ENCODE peak calls at places on chromosomes 16 and 17, in six cellular contexts. One of them, this sample, is unnamed.

GRCh38 chr16:74275031-74275636 is 21.5 kb upstream of the PSMD7 start:
- DNase-seq in NCI-H1092: no peak
- DNase-seq in activated CD4-positive, alpha-beta T cell treated with anti-CD3 and anti-CD28 coated beads for 24 hours: no peak
- DNase-seq in HuH-7: no peak
- DNase-seq in naive thymus-derived CD4-positive, alpha-beta T cell: no peak
- DNase-seq in stimulated activated CD4-positive, alpha-beta T cell treated with anti-CD3 and anti-CD28 coated beads, Interleukin-2, amount 100 ng/mL, for 24 hours: no peak
- DNase-seq in this sample: peak

GRCh38 chr16:68707341-68708152 is 29.5 kb upstream of the CDH1 start:
- DNase-seq in NCI-H1092: no peak
- DNase-seq in activated CD4-positive, alpha-beta T cell treated with anti-CD3 and anti-CD28 coated beads for 24 hours: no peak
- DNase-seq in HuH-7: peak
- DNase-seq in naive thymus-derived CD4-positive, alpha-beta T cell: no peak
- DNase-seq in stimulated activated CD4-positive, alpha-beta T cell treated with anti-CD3 and anti-CD28 coated beads, Interleukin-2, amount 100 ng/mL, for 24 hours: no peak
- DNase-seq in this sample: peak

GRCh38 chr17:60442271-60443201 is 20.2 kb downstream of the CHCT1 start:
- DNase-seq in NCI-H1092: no peak
- DNase-seq in activated CD4-positive, alpha-beta T cell treated with anti-CD3 and anti-CD28 coated beads for 24 hours: no peak
- DNase-seq in HuH-7: no peak
- DNase-seq in naive thymus-derived CD4-positive, alpha-beta T cell: no peak
- DNase-seq in stimulated activated CD4-positive, alpha-beta T cell treated with anti-CD3 and anti-CD28 coated beads, Interleukin-2, amount 100 ng/mL, for 24 hours: no peak
- DNase-seq in this sample: no peak

GRCh38 chr17:77208217-77208808 is 67.5 kb downstream of the SEC14L1 start:
- DNase-seq in NCI-H1092: peak
- DNase-seq in activated CD4-positive, alpha-beta T cell treated with anti-CD3 and anti-CD28 coated beads for 24 hours: no peak
- DNase-seq in HuH-7: peak
- DNase-seq in naive thymus-derived CD4-positive, alpha-beta T cell: no peak
- DNase-seq in stimulated activated CD4-positive, alpha-beta T cell treated with anti-CD3 and anti-CD28 coated beads, Interleukin-2, amount 100 ng/mL, for 24 hours: no peak
- DNase-seq in this sample: peak

GRCh38 chr17:145671-146541 is 8.5 kb downstream of the SCGB1C2 start:
- DNase-seq in NCI-H1092: no peak
- DNase-seq in activated CD4-positive, alpha-beta T cell treated with anti-CD3 and anti-CD28 coated beads for 24 hours: no peak
- DNase-seq in HuH-7: no peak
- DNase-seq in naive thymus-derived CD4-positive, alpha-beta T cell: no peak
- DNase-seq in stimulated activated CD4-positive, alpha-beta T cell treated with anti-CD3 and anti-CD28 coated beads, Interleukin-2, amount 100 ng/mL, for 24 hours: no peak
- DNase-seq in this sample: no peak

GRCh38 chr16:55913717-55914116 is 38.5 kb upstream of the CES5A start:
- DNase-seq in NCI-H1092: no peak
- DNase-seq in activated CD4-positive, alpha-beta T cell treated with anti-CD3 and anti-CD28 coated beads for 24 hours: no peak
- DNase-seq in HuH-7: no peak
- DNase-seq in naive thymus-derived CD4-positive, alpha-beta T cell: no peak
- DNase-seq in stimulated activated CD4-positive, alpha-beta T cell treated with anti-CD3 and anti-CD28 coated beads, Interleukin-2, amount 100 ng/mL, for 24 hours: no peak
- DNase-seq in this sample: no peak

GRCh38 chr17:44927696-44928095 is 12.4 kb upstream of the GFAP start:
- DNase-seq in NCI-H1092: no peak
- DNase-seq in activated CD4-positive, alpha-beta T cell treated with anti-CD3 and anti-CD28 coated beads for 24 hours: no peak
- DNase-seq in HuH-7: no peak
- DNase-seq in naive thymus-derived CD4-positive, alpha-beta T cell: no peak
- DNase-seq in stimulated activated CD4-positive, alpha-beta T cell treated with anti-CD3 and anti-CD28 coated beads, Interleukin-2, amount 100 ng/mL, for 24 hours: no peak
- DNase-seq in this sample: no peak

GRCh38 chr16:57039148-57039812 is 49.9 kb downstream of the NLRC5 start:
- DNase-seq in NCI-H1092: no peak
- DNase-seq in activated CD4-positive, alpha-beta T cell treated with anti-CD3 and anti-CD28 coated beads for 24 hours: no peak
- DNase-seq in HuH-7: no peak
- DNase-seq in naive thymus-derived CD4-positive, alpha-beta T cell: peak
- DNase-seq in stimulated activated CD4-positive, alpha-beta T cell treated with anti-CD3 and anti-CD28 coated beads, Interleukin-2, amount 100 ng/mL, for 24 hours: peak
- DNase-seq in this sample: no peak

GRCh38 chr16:85286066-85286712 is 173.9 kb upstream of the CIBAR2 start:
- DNase-seq in NCI-H1092: no peak
- DNase-seq in activated CD4-positive, alpha-beta T cell treated with anti-CD3 and anti-CD28 coated beads for 24 hours: no peak
- DNase-seq in HuH-7: no peak
- DNase-seq in naive thymus-derived CD4-positive, alpha-beta T cell: no peak
- DNase-seq in stimulated activated CD4-positive, alpha-beta T cell treated with anti-CD3 and anti-CD28 coated beads, Interleukin-2, amount 100 ng/mL, for 24 hours: no peak
- DNase-seq in this sample: no peak

GRCh38 chr16:11799509-11800384 is 2.7 kb upstream of the ZC3H7A start:
- DNase-seq in NCI-H1092: no peak
- DNase-seq in activated CD4-positive, alpha-beta T cell treated with anti-CD3 and anti-CD28 coated beads for 24 hours: no peak
- DNase-seq in HuH-7: no peak
- DNase-seq in naive thymus-derived CD4-positive, alpha-beta T cell: peak
- DNase-seq in stimulated activated CD4-positive, alpha-beta T cell treated with anti-CD3 and anti-CD28 coated beads, Interleukin-2, amount 100 ng/mL, for 24 hours: no peak
- DNase-seq in this sample: no peak

GRCh38 chr17:222172-222571 is 40.7 kb upstream of the DOC2B start:
- DNase-seq in NCI-H1092: no peak
- DNase-seq in activated CD4-positive, alpha-beta T cell treated with anti-CD3 and anti-CD28 coated beads for 24 hours: no peak
- DNase-seq in HuH-7: no peak
- DNase-seq in naive thymus-derived CD4-positive, alpha-beta T cell: no peak
- DNase-seq in stimulated activated CD4-positive, alpha-beta T cell treated with anti-CD3 and anti-CD28 coated beads, Interleukin-2, amount 100 ng/mL, for 24 hours: no peak
- DNase-seq in this sample: no peak

GRCh38 chr16:84501077-84501735 is 3.3 kb downstream of the MEAK7 start:
- DNase-seq in NCI-H1092: no peak
- DNase-seq in activated CD4-positive, alpha-beta T cell treated with anti-CD3 and anti-CD28 coated beads for 24 hours: no peak
- DNase-seq in HuH-7: no peak
- DNase-seq in naive thymus-derived CD4-positive, alpha-beta T cell: no peak
- DNase-seq in stimulated activated CD4-positive, alpha-beta T cell treated with anti-CD3 and anti-CD28 coated beads, Interleukin-2, amount 100 ng/mL, for 24 hours: no peak
- DNase-seq in this sample: peak

GRCh38 chr16:68902376-68903345 is 59.3 kb downstream of the TANGO6 start:
- DNase-seq in NCI-H1092: peak
- DNase-seq in activated CD4-positive, alpha-beta T cell treated with anti-CD3 and anti-CD28 coated beads for 24 hours: no peak
- DNase-seq in HuH-7: peak
- DNase-seq in naive thymus-derived CD4-positive, alpha-beta T cell: no peak
- DNase-seq in stimulated activated CD4-positive, alpha-beta T cell treated with anti-CD3 and anti-CD28 coated beads, Interleukin-2, amount 100 ng/mL, for 24 hours: no peak
- DNase-seq in this sample: peak

GRCh38 chr16:9054460-9054859 is 37.0 kb upstream of the HAPSTR1 start:
- DNase-seq in NCI-H1092: no peak
- DNase-seq in activated CD4-positive, alpha-beta T cell treated with anti-CD3 and anti-CD28 coated beads for 24 hours: no peak
- DNase-seq in HuH-7: no peak
- DNase-seq in naive thymus-derived CD4-positive, alpha-beta T cell: no peak
- DNase-seq in stimulated activated CD4-positive, alpha-beta T cell treated with anti-CD3 and anti-CD28 coated beads, Interleukin-2, amount 100 ng/mL, for 24 hours: no peak
- DNase-seq in this sample: no peak

GRCh38 chr16:87765776-87766484 is at the start of gene KLHDC4:
- DNase-seq in NCI-H1092: peak
- DNase-seq in activated CD4-positive, alpha-beta T cell treated with anti-CD3 and anti-CD28 coated beads for 24 hours: peak
- DNase-seq in HuH-7: peak
- DNase-seq in naive thymus-derived CD4-positive, alpha-beta T cell: peak
- DNase-seq in stimulated activated CD4-positive, alpha-beta T cell treated with anti-CD3 and anti-CD28 coated beads, Interleukin-2, amount 100 ng/mL, for 24 hours: peak
- DNase-seq in this sample: peak

GRCh38 chr17:45310380-45311324 is 6.2 kb downstream of the MAP3K14 start:
- DNase-seq in NCI-H1092: peak
- DNase-seq in activated CD4-positive, alpha-beta T cell treated with anti-CD3 and anti-CD28 coated beads for 24 hours: no peak
- DNase-seq in HuH-7: no peak
- DNase-seq in naive thymus-derived CD4-positive, alpha-beta T cell: no peak
- DNase-seq in stimulated activated CD4-positive, alpha-beta T cell treated with anti-CD3 and anti-CD28 coated beads, Interleukin-2, amount 100 ng/mL, for 24 hours: no peak
- DNase-seq in this sample: no peak

GRCh38 chr16:68000450-68000849 is 1.2 kb upstream of the DPEP2 start:
- DNase-seq in NCI-H1092: no peak
- DNase-seq in activated CD4-positive, alpha-beta T cell treated with anti-CD3 and anti-CD28 coated beads for 24 hours: no peak
- DNase-seq in HuH-7: no peak
- DNase-seq in naive thymus-derived CD4-positive, alpha-beta T cell: peak
- DNase-seq in stimulated activated CD4-positive, alpha-beta T cell treated with anti-CD3 and anti-CD28 coated beads, Interleukin-2, amount 100 ng/mL, for 24 hours: no peak
- DNase-seq in this sample: no peak

GRCh38 chr16:52563767-52564611 is 17.0 kb upstream of the TOX3 start:
- DNase-seq in NCI-H1092: no peak
- DNase-seq in activated CD4-positive, alpha-beta T cell treated with anti-CD3 and anti-CD28 coated beads for 24 hours: no peak
- DNase-seq in HuH-7: no peak
- DNase-seq in naive thymus-derived CD4-positive, alpha-beta T cell: no peak
- DNase-seq in stimulated activated CD4-positive, alpha-beta T cell treated with anti-CD3 and anti-CD28 coated beads, Interleukin-2, amount 100 ng/mL, for 24 hours: no peak
- DNase-seq in this sample: no peak

GRCh38 chr17:75601057-75601987 is 13.7 kb downstream of the MYO15B start:
- DNase-seq in NCI-H1092: peak
- DNase-seq in activated CD4-positive, alpha-beta T cell treated with anti-CD3 and anti-CD28 coated beads for 24 hours: peak
- DNase-seq in HuH-7: peak
- DNase-seq in naive thymus-derived CD4-positive, alpha-beta T cell: peak
- DNase-seq in stimulated activated CD4-positive, alpha-beta T cell treated with anti-CD3 and anti-CD28 coated beads, Interleukin-2, amount 100 ng/mL, for 24 hours: peak
- DNase-seq in this sample: peak

GRCh38 chr17:68295086-68295485 is 3.8 kb downstream of the ARSG start:
- DNase-seq in NCI-H1092: no peak
- DNase-seq in activated CD4-positive, alpha-beta T cell treated with anti-CD3 and anti-CD28 coated beads for 24 hours: peak
- DNase-seq in HuH-7: no peak
- DNase-seq in naive thymus-derived CD4-positive, alpha-beta T cell: no peak
- DNase-seq in stimulated activated CD4-positive, alpha-beta T cell treated with anti-CD3 and anti-CD28 coated beads, Interleukin-2, amount 100 ng/mL, for 24 hours: peak
- DNase-seq in this sample: no peak

GRCh38 chr16:66881560-66881959 is 1.2 kb downstream of the PDP2 start:
- DNase-seq in NCI-H1092: no peak
- DNase-seq in activated CD4-positive, alpha-beta T cell treated with anti-CD3 and anti-CD28 coated beads for 24 hours: no peak
- DNase-seq in HuH-7: no peak
- DNase-seq in naive thymus-derived CD4-positive, alpha-beta T cell: no peak
- DNase-seq in stimulated activated CD4-positive, alpha-beta T cell treated with anti-CD3 and anti-CD28 coated beads, Interleukin-2, amount 100 ng/mL, for 24 hours: no peak
- DNase-seq in this sample: no peak

GRCh38 chr17:4604111-4604644 is 19.8 kb downstream of the SMTNL2 start:
- DNase-seq in NCI-H1092: peak
- DNase-seq in activated CD4-positive, alpha-beta T cell treated with anti-CD3 and anti-CD28 coated beads for 24 hours: no peak
- DNase-seq in HuH-7: no peak
- DNase-seq in naive thymus-derived CD4-positive, alpha-beta T cell: no peak
- DNase-seq in stimulated activated CD4-positive, alpha-beta T cell treated with anti-CD3 and anti-CD28 coated beads, Interleukin-2, amount 100 ng/mL, for 24 hours: no peak
- DNase-seq in this sample: no peak

GRCh38 chr16:72203401-72203800 is 31.4 kb upstream of the PMFBP1 start:
- DNase-seq in NCI-H1092: no peak
- DNase-seq in activated CD4-positive, alpha-beta T cell treated with anti-CD3 and anti-CD28 coated beads for 24 hours: no peak
- DNase-seq in HuH-7: no peak
- DNase-seq in naive thymus-derived CD4-positive, alpha-beta T cell: no peak
- DNase-seq in stimulated activated CD4-positive, alpha-beta T cell treated with anti-CD3 and anti-CD28 coated beads, Interleukin-2, amount 100 ng/mL, for 24 hours: peak
- DNase-seq in this sample: no peak

GRCh38 chr16:89498839-89499238 is 8.5 kb upstream of the ANKRD11 start:
- DNase-seq in NCI-H1092: no peak
- DNase-seq in activated CD4-positive, alpha-beta T cell treated with anti-CD3 and anti-CD28 coated beads for 24 hours: no peak
- DNase-seq in HuH-7: no peak
- DNase-seq in naive thymus-derived CD4-positive, alpha-beta T cell: no peak
- DNase-seq in stimulated activated CD4-positive, alpha-beta T cell treated with anti-CD3 and anti-CD28 coated beads, Interleukin-2, amount 100 ng/mL, for 24 hours: no peak
- DNase-seq in this sample: no peak

GRCh38 chr17:73293480-73293911 is 18.3 kb downstream of the CDC42EP4 start:
- DNase-seq in NCI-H1092: no peak
- DNase-seq in activated CD4-positive, alpha-beta T cell treated with anti-CD3 and anti-CD28 coated beads for 24 hours: no peak
- DNase-seq in HuH-7: no peak
- DNase-seq in naive thymus-derived CD4-positive, alpha-beta T cell: no peak
- DNase-seq in stimulated activated CD4-positive, alpha-beta T cell treated with anti-CD3 and anti-CD28 coated beads, Interleukin-2, amount 100 ng/mL, for 24 hours: no peak
- DNase-seq in this sample: no peak

GRCh38 chr16:70522216-70523000 is 946 bp downstream of the COG4 start:
- DNase-seq in NCI-H1092: no peak
- DNase-seq in activated CD4-positive, alpha-beta T cell treated with anti-CD3 and anti-CD28 coated beads for 24 hours: no peak
- DNase-seq in HuH-7: no peak
- DNase-seq in naive thymus-derived CD4-positive, alpha-beta T cell: peak
- DNase-seq in stimulated activated CD4-positive, alpha-beta T cell treated with anti-CD3 and anti-CD28 coated beads, Interleukin-2, amount 100 ng/mL, for 24 hours: no peak
- DNase-seq in this sample: no peak

GRCh38 chr16:87442581-87442966 is 50.2 kb downstream of the ZCCHC14 start:
- DNase-seq in NCI-H1092: no peak
- DNase-seq in activated CD4-positive, alpha-beta T cell treated with anti-CD3 and anti-CD28 coated beads for 24 hours: no peak
- DNase-seq in HuH-7: no peak
- DNase-seq in naive thymus-derived CD4-positive, alpha-beta T cell: no peak
- DNase-seq in stimulated activated CD4-positive, alpha-beta T cell treated with anti-CD3 and anti-CD28 coated beads, Interleukin-2, amount 100 ng/mL, for 24 hours: no peak
- DNase-seq in this sample: no peak

GRCh38 chr17:50514936-50515702 is 6.9 kb downstream of the MYCBPAP start:
- DNase-seq in NCI-H1092: no peak
- DNase-seq in activated CD4-positive, alpha-beta T cell treated with anti-CD3 and anti-CD28 coated beads for 24 hours: no peak
- DNase-seq in HuH-7: no peak
- DNase-seq in naive thymus-derived CD4-positive, alpha-beta T cell: no peak
- DNase-seq in stimulated activated CD4-positive, alpha-beta T cell treated with anti-CD3 and anti-CD28 coated beads, Interleukin-2, amount 100 ng/mL, for 24 hours: no peak
- DNase-seq in this sample: no peak

GRCh38 chr17:3575506-3575905 is 17.9 kb upstream of the TRPV3 start:
- DNase-seq in NCI-H1092: no peak
- DNase-seq in activated CD4-positive, alpha-beta T cell treated with anti-CD3 and anti-CD28 coated beads for 24 hours: no peak
- DNase-seq in HuH-7: no peak
- DNase-seq in naive thymus-derived CD4-positive, alpha-beta T cell: no peak
- DNase-seq in stimulated activated CD4-positive, alpha-beta T cell treated with anti-CD3 and anti-CD28 coated beads, Interleukin-2, amount 100 ng/mL, for 24 hours: no peak
- DNase-seq in this sample: peak

GRCh38 chr16:75555213-75555706 is 792 bp downstream of the TMEM231 start:
- DNase-seq in NCI-H1092: peak
- DNase-seq in activated CD4-positive, alpha-beta T cell treated with anti-CD3 and anti-CD28 coated beads for 24 hours: no peak
- DNase-seq in HuH-7: peak
- DNase-seq in naive thymus-derived CD4-positive, alpha-beta T cell: no peak
- DNase-seq in stimulated activated CD4-positive, alpha-beta T cell treated with anti-CD3 and anti-CD28 coated beads, Interleukin-2, amount 100 ng/mL, for 24 hours: peak
- DNase-seq in this sample: peak

GRCh38 chr17:76720941-76721340 is 5.5 kb downstream of the JMJD6 start:
- DNase-seq in NCI-H1092: no peak
- DNase-seq in activated CD4-positive, alpha-beta T cell treated with anti-CD3 and anti-CD28 coated beads for 24 hours: no peak
- DNase-seq in HuH-7: no peak
- DNase-seq in naive thymus-derived CD4-positive, alpha-beta T cell: no peak
- DNase-seq in stimulated activated CD4-positive, alpha-beta T cell treated with anti-CD3 and anti-CD28 coated beads, Interleukin-2, amount 100 ng/mL, for 24 hours: no peak
- DNase-seq in this sample: no peak

GRCh38 chr17:17497845-17498520 is 1.8 kb upstream of the RASD1 start:
- DNase-seq in NCI-H1092: no peak
- DNase-seq in activated CD4-positive, alpha-beta T cell treated with anti-CD3 and anti-CD28 coated beads for 24 hours: no peak
- DNase-seq in HuH-7: no peak
- DNase-seq in naive thymus-derived CD4-positive, alpha-beta T cell: no peak
- DNase-seq in stimulated activated CD4-positive, alpha-beta T cell treated with anti-CD3 and anti-CD28 coated beads, Interleukin-2, amount 100 ng/mL, for 24 hours: no peak
- DNase-seq in this sample: no peak

GRCh38 chr17:37700881-37701280 is 44.0 kb downstream of the HNF1B start:
- DNase-seq in NCI-H1092: no peak
- DNase-seq in activated CD4-positive, alpha-beta T cell treated with anti-CD3 and anti-CD28 coated beads for 24 hours: no peak
- DNase-seq in HuH-7: no peak
- DNase-seq in naive thymus-derived CD4-positive, alpha-beta T cell: no peak
- DNase-seq in stimulated activated CD4-positive, alpha-beta T cell treated with anti-CD3 and anti-CD28 coated beads, Interleukin-2, amount 100 ng/mL, for 24 hours: no peak
- DNase-seq in this sample: no peak

GRCh38 chr16:14168146-14168545 is 97.0 kb downstream of the MRTFB start:
- DNase-seq in NCI-H1092: no peak
- DNase-seq in activated CD4-positive, alpha-beta T cell treated with anti-CD3 and anti-CD28 coated beads for 24 hours: no peak
- DNase-seq in HuH-7: no peak
- DNase-seq in naive thymus-derived CD4-positive, alpha-beta T cell: no peak
- DNase-seq in stimulated activated CD4-positive, alpha-beta T cell treated with anti-CD3 and anti-CD28 coated beads, Interleukin-2, amount 100 ng/mL, for 24 hours: no peak
- DNase-seq in this sample: no peak

GRCh38 chr17:82592289-82592683 is 56.0 kb downstream of the WDR45B start:
- DNase-seq in NCI-H1092: no peak
- DNase-seq in activated CD4-positive, alpha-beta T cell treated with anti-CD3 and anti-CD28 coated beads for 24 hours: no peak
- DNase-seq in HuH-7: no peak
- DNase-seq in naive thymus-derived CD4-positive, alpha-beta T cell: no peak
- DNase-seq in stimulated activated CD4-positive, alpha-beta T cell treated with anti-CD3 and anti-CD28 coated beads, Interleukin-2, amount 100 ng/mL, for 24 hours: no peak
- DNase-seq in this sample: no peak